ENCODE peak calls at places on chromosome 5, in nine cellular contexts. I, E, L, B, X, V, P, K and G are unnamed samples.

GRCh38 chr5:125317546-125317995 is 571.1 kb upstream of the ZNF608 start:
- DNase-seq in X (no peak), E (no peak), P (no peak), V (no peak), I (peak), K (no peak), L (no peak), B (no peak), G (no peak)

GRCh38 chr5:165630211-165630866 is 2124.9 kb downstream of the MAT2B start:
- DNase-seq in P (no peak), K (no peak), X (no peak), V (no peak), B (no peak), I (peak), L (no peak), E (peak), G (no peak)

GRCh38 chr5:67493676-67494075 is 297.1 kb upstream of the CD180 start:
- DNase-seq in B (no peak), I (peak), P (peak), X (no peak), K (no peak), L (peak), E (no peak), V (no peak), G (no peak)

GRCh38 chr5:129379406-129379805 is 80.7 kb upstream of the ADAMTS19 start:
- DNase-seq in K (no peak), X (no peak), I (no peak), E (no peak), L (no peak), P (peak), B (no peak), V (no peak), G (no peak)

GRCh38 chr5:156906807-156907206 is 56.2 kb downstream of the TIMD4 start:
- DNase-seq in B (no peak), K (no peak), X (no peak), L (no peak), V (no peak), P (no peak), I (no peak), E (no peak), G (no peak)

GRCh38 chr5:54049963-54050362 is 260.4 kb downstream of the ARL15 start:
- DNase-seq in I (no peak), L (no peak), E (no peak), K (no peak), B (no peak), P (peak), X (no peak), V (no peak), G (no peak)

GRCh38 chr5:120394259-120394658 is 69.8 kb upstream of the PRR16 start:
- DNase-seq in B (no peak), E (no peak), K (no peak), L (no peak), V (no peak), I (no peak), P (no peak), X (no peak), G (no peak)

GRCh38 chr5:17398439-17398838 is 99.6 kb upstream of the TAF11L2 start:
- DNase-seq in I (no peak), K (no peak), L (no peak), E (no peak), P (peak), V (no peak), X (no peak), B (no peak), G (no peak)

GRCh38 chr5:131355972-131356528 is 92.2 kb downstream of the CDC42SE2 start:
- DNase-seq in X (no peak), E (no peak), P (no peak), V (no peak), L (no peak), K (no peak), B (no peak), I (no peak), G (no peak)

GRCh38 chr5:90381213-90381929 is 28.2 kb downstream of the CETN3 start:
- DNase-seq in B (no peak), K (no peak), I (no peak), E (no peak), V (no peak), L (no peak), P (no peak), X (no peak), G (no peak)

GRCh38 chr5:154312571-154312970 is 122.0 kb downstream of the GALNT10 start:
- DNase-seq in E (no peak), K (no peak), I (no peak), B (no peak), P (peak), L (no peak), X (no peak), V (no peak), G (no peak)

GRCh38 chr5:127685662-127686061 is 17.5 kb upstream of the CCDC192 start:
- DNase-seq in X (no peak), P (no peak), K (no peak), B (no peak), I (no peak), E (no peak), L (no peak), V (no peak), G (no peak)

GRCh38 chr5:134555889-134556311 is 30.4 kb downstream of the JADE2 start:
- DNase-seq in L (no peak), I (peak), E (peak), X (peak), P (peak), V (peak), B (peak), K (peak), G (peak)

GRCh38 chr5:41983284-41983683 is 58.2 kb downstream of the FBXO4 start:
- DNase-seq in K (no peak), E (no peak), B (no peak), I (no peak), L (no peak), V (no peak), P (no peak), X (no peak), G (no peak)

GRCh38 chr5:151219789-151220188 is 4.1 kb downstream of the CCDC69 start:
- DNase-seq in V (no peak), L (no peak), E (no peak), I (no peak), P (no peak), B (no peak), X (no peak), K (no peak), G (no peak)

GRCh38 chr5:45507174-45507573 is 189.0 kb downstream of the HCN1 start:
- DNase-seq in V (no peak), E (no peak), B (no peak), X (no peak), K (no peak), I (no peak), P (no peak), L (no peak), G (no peak)

GRCh38 chr5:137022043-137022442 is 477.1 kb downstream of the SPOCK1 start:
- DNase-seq in K (no peak), X (no peak), P (no peak), L (no peak), E (no peak), I (no peak), V (no peak), B (no peak), G (no peak)

GRCh38 chr5:74903165-74903787 is 37.1 kb upstream of the FAM169A start:
- DNase-seq in X (no peak), B (no peak), E (peak), L (no peak), V (no peak), I (peak), K (no peak), P (no peak), G (no peak)

GRCh38 chr5:58077387-58077786 is 382.5 kb downstream of the PLK2 start:
- DNase-seq in L (no peak), E (no peak), I (no peak), V (no peak), K (no peak), B (no peak), X (no peak), P (no peak), G (no peak)

GRCh38 chr5:64330728-64331231 is 165.1 kb downstream of the RNF180 start:
- DNase-seq in P (no peak), X (no peak), K (no peak), L (no peak), V (no peak), B (no peak), I (peak), E (no peak), G (no peak)

GRCh38 chr5:167065784-167066183 is 1225.7 kb upstream of the WWC1 start:
- DNase-seq in V (no peak), E (no peak), B (no peak), K (no peak), L (no peak), I (no peak), P (no peak), X (no peak), G (no peak)

GRCh38 chr5:88207575-88207974 is 61.1 kb downstream of the TMEM161B start:
- DNase-seq in P (no peak), E (no peak), B (no peak), X (no peak), I (no peak), V (no peak), L (no peak), K (no peak), G (no peak)

GRCh38 chr5:100550531-100551036 is 15.4 kb downstream of the FAM174A start:
- DNase-seq in X (no peak), V (no peak), P (peak), E (no peak), K (no peak), B (no peak), I (no peak), L (no peak), G (no peak)

GRCh38 chr5:179906294-179906794 is 1.4 kb downstream of the TBC1D9B start:
- DNase-seq in E (no peak), V (no peak), K (no peak), X (no peak), I (peak), P (no peak), B (no peak), L (no peak), G (no peak)

GRCh38 chr5:97224112-97224750 is 41.2 kb upstream of the RIOK2 start:
- DNase-seq in I (no peak), E (no peak), B (no peak), P (no peak), X (no peak), L (no peak), K (no peak), V (no peak), G (no peak)

GRCh38 chr5:31209341-31209740 is 15.9 kb downstream of the CDH6 start:
- DNase-seq in K (no peak), L (no peak), V (no peak), E (no peak), B (no peak), I (no peak), X (no peak), P (no peak), G (no peak)

GRCh38 chr5:31007672-31008071 is 185.8 kb upstream of the CDH6 start:
- DNase-seq in V (no peak), E (no peak), L (no peak), K (no peak), X (no peak), I (peak), B (no peak), P (no peak), G (no peak)

GRCh38 chr5:153784277-153784676 is 254.4 kb downstream of the FAM114A2 start:
- DNase-seq in V (no peak), K (no peak), L (no peak), P (no peak), X (no peak), B (no peak), I (no peak), E (no peak), G (no peak)

GRCh38 chr5:65828507-65828906 is 97.9 kb upstream of the ERBIN start:
- DNase-seq in V (no peak), I (no peak), E (no peak), X (no peak), L (no peak), K (no peak), B (no peak), P (peak), G (no peak)

GRCh38 chr5:92946546-92946945 is 634.5 kb downstream of the NR2F1-AS1 start:
- DNase-seq in L (no peak), E (no peak), B (no peak), P (no peak), X (no peak), K (no peak), V (no peak), I (no peak), G (no peak)

GRCh38 chr5:93622240-93622885 is 39.3 kb downstream of the NR2F1 start:
- DNase-seq in I (no peak), X (no peak), E (no peak), V (peak), K (no peak), L (no peak), B (no peak), P (peak), G (no peak)

GRCh38 chr5:112812549-112812948 is 48.5 kb upstream of the SRP19 start:
- DNase-seq in K (no peak), V (no peak), X (no peak), P (no peak), B (no peak), E (no peak), L (no peak), I (no peak), G (no peak)

GRCh38 chr5:72523960-72524582 is 16.9 kb upstream of the ZNF366 start:
- DNase-seq in X (no peak), I (no peak), P (peak), B (no peak), E (no peak), V (no peak), K (no peak), L (no peak), G (peak)

GRCh38 chr5:123209163-123210013 is 120.3 kb downstream of the PRDM6 start:
- DNase-seq in V (no peak), X (no peak), P (peak), K (no peak), E (peak), L (no peak), I (no peak), B (no peak), G (no peak)

GRCh38 chr5:207599-207998 is 10.4 kb downstream of the CCDC127 start:
- DNase-seq in E (no peak), K (no peak), P (no peak), I (no peak), L (no peak), X (no peak), B (no peak), V (no peak), G (no peak)

GRCh38 chr5:172795401-172795977 is 24.5 kb upstream of the DUSP1 start:
- DNase-seq in L (no peak), I (no peak), B (no peak), V (no peak), K (no peak), X (no peak), P (peak), E (no peak), G (no peak)

GRCh38 chr5:128777052-128777451 is 188.2 kb upstream of the SLC27A6 start:
- DNase-seq in L (no peak), K (no peak), X (no peak), B (no peak), V (no peak), P (no peak), I (no peak), E (no peak), G (no peak)

GRCh38 chr5:167634432-167634831 is 657.0 kb upstream of the WWC1 start:
- DNase-seq in B (no peak), V (no peak), I (no peak), E (no peak), L (no peak), X (no peak), K (no peak), P (peak), G (no peak)

GRCh38 chr5:11851402-11851801 is 52.8 kb downstream of the CTNND2 start:
- DNase-seq in X (no peak), B (no peak), P (no peak), L (no peak), K (no peak), V (no peak), I (no peak), E (no peak), G (no peak)